ENCODE peak calls at places on chromosomes 12 and 14, in nine cellular contexts. One of them, this sample, is unnamed.

GRCh38 chr12:62840311-62840710 is 94.6 kb downstream of the PPM1H start:
- DNase-seq in AG08396: no peak
- DNase-seq in PC-9: peak
- DNase-seq in ELF-1: no peak
- DNase-seq in stimulated activated CD8-positive, alpha-beta memory T cell treated with anti-CD3 and anti-CD28 coated beads, Interleukin-7, amount 100 ng/mL, for 1 hour: no peak
- DNase-seq in endothelial cell of umbilical vein: no peak
- DNase-seq in mucosa of gallbladder: no peak
- DNase-seq in amniotic epithelial cell: peak
- DNase-seq in substantia nigra: no peak
- DNase-seq in this sample: no peak

GRCh38 chr14:104887623-104888488 is 22.8 kb downstream of the CEP170B start:
- DNase-seq in endothelial cell of umbilical vein: no peak
- DNase-seq in mucosa of gallbladder: no peak
- DNase-seq in ELF-1: no peak
- DNase-seq in PC-9: no peak
- DNase-seq in stimulated activated CD8-positive, alpha-beta memory T cell treated with anti-CD3 and anti-CD28 coated beads, Interleukin-7, amount 100 ng/mL, for 1 hour: no peak
- DNase-seq in AG08396: no peak
- DNase-seq in substantia nigra: no peak
- DNase-seq in amniotic epithelial cell: no peak
- DNase-seq in this sample: no peak

GRCh38 chr12:91980345-91980744 is 165.3 kb downstream of the BTG1 start:
- DNase-seq in stimulated activated CD8-positive, alpha-beta memory T cell treated with anti-CD3 and anti-CD28 coated beads, Interleukin-7, amount 100 ng/mL, for 1 hour: no peak
- DNase-seq in AG08396: no peak
- DNase-seq in amniotic epithelial cell: peak
- DNase-seq in ELF-1: no peak
- DNase-seq in mucosa of gallbladder: no peak
- DNase-seq in PC-9: no peak
- DNase-seq in substantia nigra: no peak
- DNase-seq in endothelial cell of umbilical vein: no peak
- DNase-seq in this sample: no peak

GRCh38 chr14:103735815-103736545 is 20.4 kb downstream of the ZFYVE21 start:
- DNase-seq in endothelial cell of umbilical vein: no peak
- DNase-seq in mucosa of gallbladder: no peak
- DNase-seq in amniotic epithelial cell: no peak
- DNase-seq in ELF-1: peak
- DNase-seq in PC-9: peak
- DNase-seq in stimulated activated CD8-positive, alpha-beta memory T cell treated with anti-CD3 and anti-CD28 coated beads, Interleukin-7, amount 100 ng/mL, for 1 hour: no peak
- DNase-seq in AG08396: no peak
- DNase-seq in substantia nigra: no peak
- DNase-seq in this sample: no peak

GRCh38 chr12:58750484-58750883 is 169.8 kb downstream of the LRIG3 start:
- DNase-seq in AG08396: peak
- DNase-seq in stimulated activated CD8-positive, alpha-beta memory T cell treated with anti-CD3 and anti-CD28 coated beads, Interleukin-7, amount 100 ng/mL, for 1 hour: no peak
- DNase-seq in endothelial cell of umbilical vein: no peak
- DNase-seq in mucosa of gallbladder: no peak
- DNase-seq in substantia nigra: no peak
- DNase-seq in ELF-1: no peak
- DNase-seq in amniotic epithelial cell: peak
- DNase-seq in PC-9: no peak
- DNase-seq in this sample: no peak

GRCh38 chr12:90826031-90826430 is 128.9 kb downstream of the CCER1 start:
- DNase-seq in stimulated activated CD8-positive, alpha-beta memory T cell treated with anti-CD3 and anti-CD28 coated beads, Interleukin-7, amount 100 ng/mL, for 1 hour: no peak
- DNase-seq in PC-9: no peak
- DNase-seq in amniotic epithelial cell: no peak
- DNase-seq in AG08396: no peak
- DNase-seq in ELF-1: no peak
- DNase-seq in endothelial cell of umbilical vein: no peak
- DNase-seq in substantia nigra: no peak
- DNase-seq in mucosa of gallbladder: no peak
- DNase-seq in this sample: no peak

GRCh38 chr12:19692566-19692965 is 253.3 kb downstream of the AEBP2 start:
- DNase-seq in stimulated activated CD8-positive, alpha-beta memory T cell treated with anti-CD3 and anti-CD28 coated beads, Interleukin-7, amount 100 ng/mL, for 1 hour: no peak
- DNase-seq in substantia nigra: no peak
- DNase-seq in PC-9: no peak
- DNase-seq in AG08396: no peak
- DNase-seq in ELF-1: no peak
- DNase-seq in endothelial cell of umbilical vein: no peak
- DNase-seq in mucosa of gallbladder: no peak
- DNase-seq in amniotic epithelial cell: no peak
- DNase-seq in this sample: no peak

GRCh38 chr12:22321620-22322019 is 12.9 kb downstream of the ST8SIA1 start:
- DNase-seq in mucosa of gallbladder: no peak
- DNase-seq in endothelial cell of umbilical vein: no peak
- DNase-seq in AG08396: no peak
- DNase-seq in stimulated activated CD8-positive, alpha-beta memory T cell treated with anti-CD3 and anti-CD28 coated beads, Interleukin-7, amount 100 ng/mL, for 1 hour: no peak
- DNase-seq in ELF-1: no peak
- DNase-seq in PC-9: no peak
- DNase-seq in amniotic epithelial cell: no peak
- DNase-seq in substantia nigra: no peak
- DNase-seq in this sample: no peak

GRCh38 chr12:107468182-107468581 is 217.4 kb upstream of the PWP1 start:
- DNase-seq in AG08396: no peak
- DNase-seq in mucosa of gallbladder: no peak
- DNase-seq in endothelial cell of umbilical vein: no peak
- DNase-seq in amniotic epithelial cell: no peak
- DNase-seq in PC-9: no peak
- DNase-seq in stimulated activated CD8-positive, alpha-beta memory T cell treated with anti-CD3 and anti-CD28 coated beads, Interleukin-7, amount 100 ng/mL, for 1 hour: no peak
- DNase-seq in ELF-1: no peak
- DNase-seq in substantia nigra: no peak
- DNase-seq in this sample: peak

GRCh38 chr14:94361682-94362081 is 26.7 kb downstream of the SERPINA1 start:
- DNase-seq in stimulated activated CD8-positive, alpha-beta memory T cell treated with anti-CD3 and anti-CD28 coated beads, Interleukin-7, amount 100 ng/mL, for 1 hour: no peak
- DNase-seq in PC-9: no peak
- DNase-seq in ELF-1: no peak
- DNase-seq in endothelial cell of umbilical vein: no peak
- DNase-seq in substantia nigra: no peak
- DNase-seq in mucosa of gallbladder: no peak
- DNase-seq in amniotic epithelial cell: no peak
- DNase-seq in AG08396: no peak
- DNase-seq in this sample: no peak

GRCh38 chr12:111942557-111942956 is 70.4 kb downstream of the TMEM116 start:
- DNase-seq in stimulated activated CD8-positive, alpha-beta memory T cell treated with anti-CD3 and anti-CD28 coated beads, Interleukin-7, amount 100 ng/mL, for 1 hour: no peak
- DNase-seq in amniotic epithelial cell: peak
- DNase-seq in ELF-1: no peak
- DNase-seq in AG08396: peak
- DNase-seq in endothelial cell of umbilical vein: peak
- DNase-seq in PC-9: peak
- DNase-seq in substantia nigra: no peak
- DNase-seq in mucosa of gallbladder: no peak
- DNase-seq in this sample: no peak

GRCh38 chr14:105439710-105440553 is 20.3 kb downstream of the MTA1 start:
- DNase-seq in AG08396: peak
- DNase-seq in substantia nigra: no peak
- DNase-seq in mucosa of gallbladder: no peak
- DNase-seq in ELF-1: no peak
- DNase-seq in stimulated activated CD8-positive, alpha-beta memory T cell treated with anti-CD3 and anti-CD28 coated beads, Interleukin-7, amount 100 ng/mL, for 1 hour: no peak
- DNase-seq in PC-9: no peak
- DNase-seq in endothelial cell of umbilical vein: peak
- DNase-seq in amniotic epithelial cell: no peak
- DNase-seq in this sample: no peak

GRCh38 chr14:63663428-63664142 is 21.9 kb upstream of the WDR89 start:
- DNase-seq in PC-9: peak
- DNase-seq in amniotic epithelial cell: no peak
- DNase-seq in stimulated activated CD8-positive, alpha-beta memory T cell treated with anti-CD3 and anti-CD28 coated beads, Interleukin-7, amount 100 ng/mL, for 1 hour: no peak
- DNase-seq in ELF-1: no peak
- DNase-seq in endothelial cell of umbilical vein: no peak
- DNase-seq in AG08396: peak
- DNase-seq in mucosa of gallbladder: peak
- DNase-seq in substantia nigra: no peak
- DNase-seq in this sample: no peak

GRCh38 chr12:114412825-114413749 is 7.1 kb upstream of the TBX5 start:
- DNase-seq in substantia nigra: no peak
- DNase-seq in mucosa of gallbladder: no peak
- DNase-seq in stimulated activated CD8-positive, alpha-beta memory T cell treated with anti-CD3 and anti-CD28 coated beads, Interleukin-7, amount 100 ng/mL, for 1 hour: no peak
- DNase-seq in endothelial cell of umbilical vein: no peak
- DNase-seq in PC-9: no peak
- DNase-seq in ELF-1: no peak
- DNase-seq in amniotic epithelial cell: no peak
- DNase-seq in AG08396: no peak
- DNase-seq in this sample: no peak

GRCh38 chr14:22472935-22473854 is 115.8 kb downstream of the DAD1 start:
- DNase-seq in AG08396: peak
- DNase-seq in stimulated activated CD8-positive, alpha-beta memory T cell treated with anti-CD3 and anti-CD28 coated beads, Interleukin-7, amount 100 ng/mL, for 1 hour: no peak
- DNase-seq in amniotic epithelial cell: peak
- DNase-seq in ELF-1: peak
- DNase-seq in substantia nigra: peak
- DNase-seq in PC-9: no peak
- DNase-seq in mucosa of gallbladder: peak
- DNase-seq in endothelial cell of umbilical vein: peak
- DNase-seq in this sample: peak

GRCh38 chr14:31894351-31894750 is 182.8 kb upstream of the ARHGAP5 start:
- DNase-seq in stimulated activated CD8-positive, alpha-beta memory T cell treated with anti-CD3 and anti-CD28 coated beads, Interleukin-7, amount 100 ng/mL, for 1 hour: no peak
- DNase-seq in mucosa of gallbladder: no peak
- DNase-seq in ELF-1: no peak
- DNase-seq in substantia nigra: no peak
- DNase-seq in AG08396: no peak
- DNase-seq in amniotic epithelial cell: no peak
- DNase-seq in endothelial cell of umbilical vein: no peak
- DNase-seq in PC-9: no peak
- DNase-seq in this sample: no peak

GRCh38 chr14:44897844-44898151 is 63.9 kb downstream of the KLHL28 start:
- DNase-seq in ELF-1: no peak
- DNase-seq in mucosa of gallbladder: no peak
- DNase-seq in AG08396: no peak
- DNase-seq in endothelial cell of umbilical vein: peak
- DNase-seq in PC-9: no peak
- DNase-seq in amniotic epithelial cell: no peak
- DNase-seq in substantia nigra: no peak
- DNase-seq in stimulated activated CD8-positive, alpha-beta memory T cell treated with anti-CD3 and anti-CD28 coated beads, Interleukin-7, amount 100 ng/mL, for 1 hour: no peak
- DNase-seq in this sample: no peak

GRCh38 chr12:124386059-124386458 is 91.2 kb downstream of the RFLNA start:
- DNase-seq in amniotic epithelial cell: peak
- DNase-seq in PC-9: peak
- DNase-seq in stimulated activated CD8-positive, alpha-beta memory T cell treated with anti-CD3 and anti-CD28 coated beads, Interleukin-7, amount 100 ng/mL, for 1 hour: no peak
- DNase-seq in substantia nigra: no peak
- DNase-seq in mucosa of gallbladder: no peak
- DNase-seq in AG08396: no peak
- DNase-seq in ELF-1: peak
- DNase-seq in endothelial cell of umbilical vein: no peak
- DNase-seq in this sample: no peak

This sample was measured in lung.